ENCODE peak calls at places on chromosomes 3 and 15, in five cellular contexts. Q, X, J, S and F are unnamed samples.

GRCh38 chr3:177589921-177590336 is 392.6 kb upstream of the TBL1XR1 start:
- DNase-seq in S (no peak), Q (no peak), X (peak; percentile 72), J (peak; percentile 91), F (no peak)

GRCh38 chr15:42385206-42385979 is 26.1 kb downstream of the CAPN3 start:
- DNase-seq in S (peak; percentile 59), Q (no peak), X (peak; percentile 59), J (peak; percentile 27), F (no peak)

GRCh38 chr15:52653451-52653964 is 25.7 kb downstream of the ATOSA start:
- DNase-seq in S (no peak), J (peak; percentile 48), X (peak; percentile 91), Q (no peak), F (no peak)

GRCh38 chr3:187831125-187832051 is 86.1 kb upstream of the BCL6 start:
- DNase-seq in J (no peak), X (no peak), S (no peak), Q (no peak), F (no peak)

GRCh38 chr3:167728176-167728575 is 6.5 kb downstream of the PDCD10 start:
- DNase-seq in Q (no peak), S (no peak), X (no peak), J (peak; percentile 42), F (no peak)

GRCh38 chr3:123657111-123657510 is 72.3 kb upstream of the HACD2 start:
- DNase-seq in S (no peak), J (no peak), Q (no peak), X (no peak), F (no peak)

GRCh38 chr15:66803182-66803729 is 101.2 kb downstream of the SMAD6 start:
- DNase-seq in Q (peak; percentile 96), X (peak; percentile 98), J (peak; percentile 97), S (peak; percentile 86), F (peak; percentile 97)

GRCh38 chr15:58524247-58524646 is 92.5 kb downstream of the LIPC start:
- DNase-seq in J (no peak), Q (peak; percentile 41), S (no peak), X (no peak), F (no peak)

GRCh38 chr3:184602406-184603155 is 41.0 kb downstream of the EPHB3 start:
- DNase-seq in S (no peak), X (no peak), J (no peak), Q (no peak), F (no peak)

GRCh38 chr3:60101628-60102027 is 1051.8 kb upstream of the CFAP20DC start:
- DNase-seq in Q (no peak), S (no peak), X (no peak), J (no peak), F (no peak)

GRCh38 chr3:171840484-171840830 is 2.7 kb upstream of the TMEM212 start:
- DNase-seq in S (no peak), X (no peak), J (no peak), Q (no peak), F (no peak)

GRCh38 chr3:171839270-171839669 is 3.9 kb upstream of the TMEM212 start:
- DNase-seq in S (no peak), X (no peak), J (no peak), Q (no peak), F (no peak)

GRCh38 chr3:171842864-171843511 is at the start of gene TMEM212:
- DNase-seq in X (peak; percentile 85), J (no peak), S (no peak), Q (no peak), F (no peak)

GRCh38 chr3:171841620-171842000 is 1.5 kb upstream of the TMEM212 start:
- DNase-seq in J (no peak), X (peak; percentile 85), S (no peak), Q (no peak), F (no peak)

DNA sequence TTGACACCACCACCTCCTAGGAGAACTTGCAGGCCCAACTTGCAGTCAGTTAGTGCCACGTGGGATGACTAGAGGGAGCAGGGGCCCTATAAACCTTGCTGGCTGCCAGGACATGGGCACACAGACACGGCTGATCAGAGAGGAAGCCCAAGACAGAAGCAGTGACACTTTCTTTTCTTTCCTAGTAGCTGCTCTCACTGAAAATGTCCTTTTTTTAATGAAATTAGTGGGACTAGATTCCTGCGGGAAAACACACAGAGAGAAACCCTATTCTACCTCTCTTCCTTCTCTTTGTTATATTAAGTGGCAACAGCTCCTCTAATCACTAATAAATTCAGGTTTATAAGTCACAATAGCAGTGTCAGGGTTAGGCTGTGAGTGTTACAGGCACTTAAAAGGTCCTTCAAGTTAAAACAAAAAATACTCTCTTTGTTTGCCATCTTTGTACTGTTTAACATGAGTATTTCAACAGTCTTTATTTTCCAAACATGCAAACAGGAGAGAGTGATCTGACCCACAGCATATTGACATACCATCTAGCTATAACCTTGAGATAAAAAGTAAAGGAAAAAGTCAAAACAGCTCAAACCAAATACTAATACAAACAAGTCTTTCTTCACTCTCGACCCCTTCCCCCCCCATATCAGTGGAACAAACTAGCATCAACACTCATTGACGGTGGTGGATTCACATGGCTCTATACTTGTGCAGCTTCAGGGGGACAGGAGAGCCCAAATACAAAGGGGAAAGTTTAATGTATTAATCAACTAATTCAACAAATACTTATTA is 2.1 kb upstream of the TMEM212 start:
- DNase-seq in X (no peak), S (no peak), Q (no peak), J (no peak), F (no peak)
- H3K27ac ChIP-seq in X (peak overlapping the region; percentile 52), S (no peak overlapping the region), Q (no peak overlapping the region), J (no peak overlapping the region), F (no peak overlapping the region)

GRCh38 chr15:56225520-56225919 is 18.2 kb downstream of the RFX7 start:
- DNase-seq in Q (no peak), X (peak; percentile 11), S (no peak), J (no peak), F (no peak)

GRCh38 chr15:56227780-56228179 is 15.9 kb downstream of the RFX7 start:
- DNase-seq in X (no peak), J (no peak), S (no peak), Q (no peak), F (no peak)

GRCh38 chr15:56228854-56229253 is 14.8 kb downstream of the RFX7 start:
- DNase-seq in J (no peak), Q (no peak), S (no peak), X (no peak), F (no peak)

GRCh38 chr15:56228352-56228751 is 15.3 kb downstream of the RFX7 start:
- DNase-seq in X (no peak), J (no peak), S (no peak), Q (no peak), F (no peak)

DNA sequence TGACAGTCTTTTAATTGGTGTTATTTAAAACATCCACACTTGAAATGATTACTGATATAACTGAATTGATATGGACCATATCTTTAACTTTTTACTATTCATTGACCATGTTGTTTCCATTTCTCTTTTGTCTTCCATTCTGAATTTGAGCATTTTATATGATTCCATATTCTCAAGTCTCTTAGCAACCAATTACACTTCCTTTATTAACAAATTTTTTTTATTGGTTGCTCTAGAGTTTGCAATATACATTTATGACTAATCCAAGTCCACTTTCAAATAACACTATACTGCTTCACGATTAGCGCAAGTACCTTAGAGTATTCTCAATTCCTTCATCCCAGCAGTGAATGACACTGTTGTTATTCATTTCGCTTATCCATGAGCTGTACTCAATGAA is 16.4 kb downstream of the RFX7 start:
- DNase-seq in J (no peak), S (no peak), Q (no peak), X (no peak), F (no peak)
- H3K9me3 ChIP-seq in J (peaks cover 10% of the 10 kb centered on the region), S (no peaks in the 10 kb centered on the region), Q (no peaks in the 10 kb centered on the region), X (no peaks in the 10 kb centered on the region), F (peaks cover 19% of the 10 kb centered on the region)

GRCh38 chr3:38001456-38002081 is 11.0 kb downstream of the VILL start:
- DNase-seq in X (no peak), J (no peak), Q (no peak), S (no peak), F (no peak)
- TF ChIP-seq CTCF in X (peak; percentile 5), J (peak; percentile 9), Q (no peak), S (no peak), F (no peak)

GRCh38 chr3:27675287-27675686 is 46.8 kb downstream of the EOMES start:
- DNase-seq in J (no peak), Q (no peak), X (peak; percentile 66), S (no peak), F (no peak)

GRCh38 chr3:27671101-27671500 is 51.0 kb downstream of the EOMES start:
- DNase-seq in Q (no peak), S (no peak), J (no peak), X (no peak), F (no peak)

GRCh38 chr3:27677554-27677953 is 44.6 kb downstream of the EOMES start:
- DNase-seq in J (peak; percentile 87), S (no peak), X (peak; percentile 34), Q (peak; percentile 87), F (no peak)

GRCh38 chr3:27670619-27671018 is 51.5 kb downstream of the EOMES start:
- DNase-seq in X (no peak), Q (no peak), S (no peak), J (no peak), F (no peak)

GRCh38 chr3:27673701-27674100 is 48.4 kb downstream of the EOMES start:
- DNase-seq in J (no peak), S (no peak), X (no peak), Q (no peak), F (no peak)
- H3K27ac ChIP-seq in J (no peak overlapping the region), S (no peak overlapping the region), X (no peak overlapping the region), Q (no peak overlapping the region), F (no peak overlapping the region)

GRCh38 chr15:25182736-25183445 is 228.1 kb downstream of the SNRPN start:
- DNase-seq in Q (no peak), X (no peak), S (no peak), J (no peak), F (peak; percentile 5)
- H3K9me3 ChIP-seq in Q (no peaks in the 10 kb centered on the region), X (peaks cover 12% of the 10 kb centered on the region), S (no peaks in the 10 kb centered on the region), J (peaks cover 93% of the 10 kb centered on the region), F (no peaks in the 10 kb centered on the region)

DNA sequence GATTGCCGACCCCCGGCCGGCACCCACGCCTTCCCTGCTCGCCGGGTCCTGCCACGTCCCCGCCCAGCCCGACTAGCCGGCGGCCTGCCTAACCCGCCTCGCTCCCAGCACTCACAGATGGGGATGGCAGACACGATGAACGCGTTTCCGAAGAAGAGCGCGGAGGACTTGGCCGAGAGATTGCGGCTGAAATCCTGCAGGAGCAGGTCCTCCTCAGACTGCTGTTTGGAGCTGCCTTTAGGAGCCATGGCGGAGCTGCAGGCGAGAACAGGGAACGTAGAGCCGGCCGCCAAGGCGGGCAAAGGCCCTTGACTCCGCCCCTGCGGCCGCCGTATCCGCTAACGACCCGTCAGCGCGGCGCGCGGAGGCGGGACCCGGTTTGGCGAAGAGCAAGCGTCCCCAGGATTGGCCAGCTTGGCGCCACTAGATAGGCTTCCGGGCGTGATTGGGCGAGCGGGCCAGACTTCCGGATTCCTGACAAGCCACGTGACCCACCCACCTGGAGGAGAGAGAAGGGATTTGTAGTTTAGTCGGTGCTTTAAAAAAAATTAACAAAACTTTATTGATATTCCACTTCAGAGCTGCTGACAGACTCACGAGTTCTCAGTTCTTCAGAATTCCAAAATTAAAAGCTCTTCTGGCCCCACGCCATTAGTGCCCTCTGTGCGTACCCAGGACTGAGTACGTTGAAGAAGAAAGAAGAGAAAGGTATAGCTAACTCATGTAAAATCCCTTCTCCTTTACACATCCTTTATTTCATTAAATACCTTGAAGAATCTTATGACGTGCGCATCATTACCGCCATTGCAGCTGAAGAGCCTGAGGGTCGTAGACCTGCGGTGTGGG is at the start of gene SSR3:
- DNase-seq in Q (peak; percentile 100), X (peak; percentile 99), S (peak; percentile 99), J (peak; percentile 99), F (peak; percentile 98)
- TF ChIP-seq CTCF in Q (peak; percentile 79), X (no peak), S (no peak), J (peak; percentile 23), F (no peak)

GRCh38 chr3:73546961-73547360 is 77.8 kb downstream of the PDZRN3 start:
- DNase-seq in S (no peak), Q (no peak), J (peak; percentile 81), X (no peak), F (no peak)
- H3K27ac ChIP-seq in S (peak overlapping the region; percentile 37), Q (no peak overlapping the region), J (peak overlapping the region; percentile 99), X (no peak overlapping the region), F (peak overlapping the region; percentile 83)